ENCODE peak calls at places on chromosomes 1 and 21, in four cellular contexts. K is H1, L is IMR-90, X is trophoblast cell. E is an unnamed sample.

GRCh38 chr1:223123238-223123976 is 19.6 kb downstream of the TLR5 start:
- DNase-seq in K (no peak), L (peak), X (peak), E (no peak)

GRCh38 chr21:33036430-33037162 is 10.9 kb downstream of the OLIG2 start:
- DNase-seq in K (no peak), L (peak), X (no peak), E (no peak)

GRCh38 chr1:216447898-216448568 is 24.8 kb upstream of the USH2A start:
- DNase-seq in K (no peak), L (peak), X (no peak), E (no peak)

GRCh38 chr1:87358219-87358618 is 29.5 kb downstream of the LMO4 start:
- DNase-seq in K (no peak), L (no peak), X (no peak), E (no peak)

GRCh38 chr1:64823691-64824476 is 79.0 kb downstream of the RAVER2 start:
- DNase-seq in K (no peak), L (peak), X (peak), E (peak)

GRCh38 chr1:218068241-218068640 is 216.9 kb upstream of the RRP15 start:
- DNase-seq in K (no peak), L (no peak), X (no peak), E (no peak)

GRCh38 chr1:226949401-226949800 is 9.3 kb downstream of the COQ8A start:
- DNase-seq in K (no peak), L (no peak), X (no peak), E (no peak)

GRCh38 chr1:36123357-36123756 is 1.7 kb downstream of the COL8A2 start:
- DNase-seq in K (no peak), L (no peak), X (peak), E (no peak)

GRCh38 chr1:2788506-2789163 is 12.9 kb downstream of the TTC34 start:
- DNase-seq in K (no peak), L (no peak), X (no peak), E (no peak)

GRCh38 chr1:88175631-88176226 is 508.3 kb upstream of the PKN2 start:
- DNase-seq in K (no peak), L (peak), X (no peak), E (no peak)

GRCh38 chr21:41634211-41634694 is 126.3 kb upstream of the TMPRSS2 start:
- DNase-seq in K (no peak), L (no peak), X (peak), E (no peak)

GRCh38 chr1:225347123-225347683 is 80.6 kb downstream of the LBR start:
- DNase-seq in K (no peak), L (no peak), X (no peak), E (no peak)

GRCh38 chr1:10193340-10193739 is 17.0 kb upstream of the KIF1B start:
- DNase-seq in K (no peak), L (no peak), X (no peak), E (no peak)

GRCh38 chr1:111843177-111843576 is 87.5 kb downstream of the DDX20 start:
- DNase-seq in K (no peak), L (no peak), X (no peak), E (no peak)

GRCh38 chr1:109827466-109827865 is 63.7 kb upstream of the EPS8L3 start:
- DNase-seq in K (no peak), L (no peak), X (no peak), E (no peak)

GRCh38 chr1:30315185-30315960 is 408.0 kb downstream of the MATN1 start:
- DNase-seq in K (no peak), L (peak), X (no peak), E (no peak)

GRCh38 chr1:210726621-210727020 is 397.9 kb downstream of the HHAT start:
- DNase-seq in K (peak), L (peak), X (peak), E (peak)

GRCh38 chr1:30368841-30369240 is 354.5 kb downstream of the MATN1 start:
- DNase-seq in K (no peak), L (no peak), X (no peak), E (no peak)

GRCh38 chr21:44413566-44414290 is 41.6 kb upstream of the LRRC3 start:
- DNase-seq in K (no peak), L (no peak), X (no peak), E (no peak)

GRCh38 chr1:183757061-183757460 is 47.9 kb upstream of the RGL1 start:
- DNase-seq in K (no peak), L (peak), X (no peak), E (no peak)

GRCh38 chr1:181089017-181089776 is 697 bp downstream of the IER5 start:
- DNase-seq in K (no peak), L (no peak), X (no peak), E (no peak)

GRCh38 chr1:190119683-190120082 is 358.0 kb downstream of the BRINP3 start:
- DNase-seq in K (no peak), L (no peak), X (no peak), E (no peak)

GRCh38 chr1:26027716-26028489 is 6.3 kb downstream of the EXTL1 start:
- DNase-seq in K (no peak), L (no peak), X (no peak), E (no peak)

GRCh38 chr1:17485280-17485679 is 45.8 kb upstream of the RCC2 start:
- DNase-seq in K (peak), L (peak), X (peak), E (no peak)

GRCh38 chr1:173295391-173295790 is 88.3 kb upstream of the TNFSF4 start:
- DNase-seq in K (no peak), L (no peak), X (no peak), E (no peak)

GRCh38 chr1:240869071-240869470 is 257.1 kb upstream of the GREM2 start:
- DNase-seq in K (no peak), L (no peak), X (no peak), E (no peak)

GRCh38 chr1:2348346-2349275 is 42.7 kb downstream of the MORN1 start:
- DNase-seq in K (no peak), L (no peak), X (no peak), E (no peak)

GRCh38 chr1:150765229-150765976 is at the start of gene CTSS:
- DNase-seq in K (no peak), L (peak), X (no peak), E (no peak)
- H2AK5ac ChIP-seq in K (no peak), L (peak), X (no peak), E (no peak)

GRCh38 chr1:185317034-185317885 is at the start of gene IVNS1ABP:
- DNase-seq in K (peak), L (peak), X (peak), E (peak)
- H3K23ac ChIP-seq in K (no peak), L (peak), X (no peak), E (peak)

GRCh38 chr1:151916959-151917358 is 7.6 kb upstream of the THEM4 start:
- DNase-seq in K (no peak), L (no peak), X (no peak), E (no peak)

GRCh38 chr1:151912973-151913372 is 3.7 kb upstream of the THEM4 start:
- DNase-seq in K (no peak), L (no peak), X (no peak), E (no peak)

GRCh38 chr1:151914076-151914475 is 4.8 kb upstream of the THEM4 start:
- DNase-seq in K (no peak), L (no peak), X (no peak), E (no peak)

GRCh38 chr1:151918156-151918555 is 8.8 kb upstream of the THEM4 start:
- DNase-seq in K (no peak), L (no peak), X (no peak), E (no peak)

GRCh38 chr1:151915066-151915686 is 5.9 kb upstream of the THEM4 start:
- DNase-seq in K (no peak), L (peak), X (no peak), E (no peak)
- H2AFZ ChIP-seq in K (no peak), L (peak), X (no peak), E (no peak)

DNA sequence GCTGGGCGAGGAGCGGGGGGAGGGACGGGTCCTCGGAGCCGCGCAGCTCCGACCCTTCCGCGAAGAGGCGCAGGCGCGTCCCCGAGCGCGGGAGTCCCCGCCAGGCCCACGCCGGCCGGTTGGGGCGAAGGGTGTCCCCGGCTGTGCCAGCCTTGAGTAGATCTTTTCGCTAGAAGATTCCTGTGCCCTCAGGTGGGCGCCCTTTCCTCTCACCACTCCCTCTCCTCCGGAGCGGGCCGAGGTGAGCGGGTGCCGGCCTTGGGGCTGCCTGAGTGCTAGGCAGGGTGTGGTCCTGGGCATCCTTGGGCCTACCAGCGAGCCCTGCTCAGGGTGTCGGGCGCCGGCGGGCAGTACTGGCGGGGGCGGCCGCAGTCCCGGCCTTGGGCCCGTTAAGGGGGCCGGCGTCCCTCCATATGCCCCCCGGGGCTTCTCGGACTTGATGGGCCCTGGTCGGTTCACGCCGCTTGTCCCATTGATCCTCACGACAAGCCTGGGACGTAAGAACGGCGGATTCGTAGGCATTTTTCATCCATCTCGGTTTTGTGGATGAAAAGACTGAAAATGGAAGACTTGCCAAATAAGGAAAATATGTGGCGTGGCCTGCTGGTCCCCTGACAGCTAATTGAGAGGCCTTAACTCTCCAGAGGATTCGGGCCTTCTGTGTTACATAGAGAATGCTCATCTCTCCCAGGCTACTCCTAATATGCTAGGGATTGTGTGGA is 712 bp downstream of the DEGS1 start:
- DNase-seq in K (no peak), L (peak), X (no peak), E (peak)
- H2AK5ac ChIP-seq in K (no peak), L (peak), X (peak), E (peak)

GRCh38 chr21:38806153-38806941 is 618 bp downstream of the ETS2 start:
- DNase-seq in K (no peak), L (no peak), X (no peak), E (peak)

GRCh38 chr21:38804030-38804616 is 1.6 kb upstream of the ETS2 start:
- DNase-seq in K (no peak), L (peak), X (no peak), E (no peak)

GRCh38 chr21:38804617-38805281 is 980 bp upstream of the ETS2 start:
- DNase-seq in K (no peak), L (peak), X (peak), E (no peak)

GRCh38 chr21:38806942-38807284 is 1.2 kb downstream of the ETS2 start:
- DNase-seq in K (no peak), L (peak), X (no peak), E (no peak)

GRCh38 chr21:38805282-38806152 is at the start of gene ETS2:
- DNase-seq in K (peak), L (peak), X (peak), E (peak)
- H3K23ac ChIP-seq in K (no peak), L (peak), X (no peak), E (peak)

DNA sequence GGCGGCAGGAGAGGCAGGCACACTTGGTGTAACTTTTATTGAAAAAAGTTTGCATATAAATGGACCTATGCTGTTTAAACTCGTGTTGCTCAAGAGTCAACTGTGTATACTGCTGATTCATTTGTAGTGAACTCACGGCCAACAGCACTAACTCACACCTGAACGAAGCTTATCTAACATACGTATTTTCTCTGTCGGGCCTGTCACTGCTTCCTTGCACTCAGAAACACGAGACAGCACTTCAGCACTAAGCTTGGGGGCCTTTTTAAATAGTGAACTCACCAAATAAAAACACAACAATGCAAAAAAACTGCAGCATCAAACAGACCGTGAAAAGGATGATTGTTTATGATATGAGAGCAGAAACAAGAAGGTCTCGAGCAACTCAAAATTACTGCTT is 58.9 kb upstream of the NEK2 start:
- DNase-seq in K (no peak), L (no peak), X (no peak), E (no peak)
- H2AFZ ChIP-seq in K (no peak), L (no peak), X (no peak), E (no peak)

DNA sequence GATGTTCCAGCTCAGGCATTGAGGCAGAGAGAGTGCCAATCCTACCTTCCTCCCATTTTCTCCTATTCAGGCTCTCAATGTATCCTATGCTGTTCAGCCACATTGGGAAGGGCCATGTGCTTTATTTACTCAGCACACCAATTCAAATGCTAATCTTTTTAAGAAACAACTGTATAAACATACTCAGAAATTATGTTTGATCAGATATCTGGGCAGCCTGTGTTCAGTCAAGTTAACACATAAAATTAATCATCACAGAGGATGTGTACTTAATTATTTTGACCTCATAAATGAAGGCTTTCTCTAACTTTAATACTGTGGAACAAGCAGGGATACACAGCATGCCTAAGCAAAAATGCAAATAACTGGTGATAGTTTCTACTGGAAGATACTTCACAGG is 149.8 kb downstream of the NCAM2 start:
- DNase-seq in K (no peak), L (no peak), X (no peak), E (no peak)
- H2AK5ac ChIP-seq in K (no peak), L (no peak), X (no peak), E (no peak)

DNA sequence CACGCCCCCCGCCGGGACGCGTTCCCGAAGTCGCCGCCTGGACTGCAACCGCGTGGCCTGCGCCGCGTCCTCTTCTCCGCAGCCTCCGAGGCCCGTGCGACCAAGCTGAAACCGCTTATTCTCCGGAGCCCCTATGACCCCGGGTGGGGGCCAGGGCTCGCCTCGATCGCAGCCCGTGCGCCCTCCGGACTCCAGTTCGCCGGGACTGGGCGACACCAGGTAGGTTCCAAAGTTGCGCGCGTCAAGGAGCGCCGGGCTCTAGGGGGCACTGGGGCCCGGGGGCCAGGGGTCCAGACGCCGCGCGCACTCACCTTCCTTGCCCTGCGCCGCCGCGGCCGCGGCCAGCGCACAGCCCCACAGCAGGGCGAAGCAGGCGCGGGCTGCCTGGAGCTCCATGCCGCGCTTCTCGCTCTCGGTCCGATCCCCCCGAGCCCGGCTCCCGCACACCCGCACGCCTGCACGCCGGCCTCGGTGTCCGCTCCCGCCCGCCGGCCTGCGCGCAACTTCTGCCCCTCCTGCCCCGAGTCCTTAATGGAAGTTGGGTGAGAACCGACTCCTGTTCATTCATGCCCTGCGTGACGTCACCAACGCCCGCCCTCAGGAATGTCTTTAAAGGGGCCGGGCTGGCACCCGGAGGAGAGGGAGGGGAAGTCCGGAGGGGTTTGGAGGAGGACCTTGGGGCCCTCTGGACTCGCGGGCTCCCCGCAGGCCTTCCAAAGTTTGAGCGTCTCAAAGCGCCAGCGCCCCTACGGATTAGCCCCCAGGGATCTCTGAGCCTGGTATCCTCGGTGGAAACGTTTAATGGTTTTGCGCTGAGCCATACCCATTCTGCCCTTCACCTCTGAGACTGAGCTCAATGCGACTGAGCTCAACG is at the start of gene EPHA2:
- DNase-seq in K (peak), L (peak), X (peak), E (peak)
- H3K23ac ChIP-seq in K (no peak), L (peak), X (no peak), E (peak)